ENCODE peak calls at places on chromosomes 2 and 18, in five cellular contexts. Z, E, G, A and J are unnamed samples.

GRCh38 chr2:64670047-64670446 is 16.3 kb upstream of the SERTAD2 start:
- DNase-seq in Z (no peak), E (no peak), G (no peak), A (no peak), J (no peak)

GRCh38 chr18:77059294-77059916 is 73.2 kb downstream of the MBP start:
- DNase-seq in Z (no peak), E (peak; percentile 56), G (no peak), A (peak; percentile 76), J (peak; percentile 65)

GRCh38 chr2:174485763-174486613 is 841 bp downstream of the GPR155 start:
- DNase-seq in Z (no peak), E (peak; percentile 41), G (no peak), A (peak; percentile 76), J (peak; percentile 64)

GRCh38 chr2:242011991-242012764 is 142.6 kb downstream of the RTP5 start:
- DNase-seq in Z (no peak), E (no peak), G (no peak), A (no peak), J (no peak)

GRCh38 chr18:49277395-49278036 is 182.9 kb downstream of the DYM start:
- DNase-seq in Z (no peak), E (no peak), G (no peak), A (peak; percentile 86), J (no peak)

GRCh38 chr18:73829146-73829545 is 318.5 kb downstream of the FBXO15 start:
- DNase-seq in Z (no peak), E (no peak), G (no peak), A (no peak), J (no peak)

GRCh38 chr2:207694811-207695281 is 16.6 kb upstream of the CCNYL1 start:
- DNase-seq in Z (no peak), E (no peak), G (no peak), A (peak; percentile 41), J (no peak)

GRCh38 chr18:49025767-49026500 is 75.2 kb upstream of the SMAD7 start:
- DNase-seq in Z (peak; percentile 42), E (peak; percentile 25), G (no peak), A (no peak), J (no peak)

GRCh38 chr2:98369710-98370239 is 23.5 kb downstream of the CNGA3 start:
- DNase-seq in Z (peak; percentile 22), E (no peak), G (no peak), A (no peak), J (no peak)

DNA sequence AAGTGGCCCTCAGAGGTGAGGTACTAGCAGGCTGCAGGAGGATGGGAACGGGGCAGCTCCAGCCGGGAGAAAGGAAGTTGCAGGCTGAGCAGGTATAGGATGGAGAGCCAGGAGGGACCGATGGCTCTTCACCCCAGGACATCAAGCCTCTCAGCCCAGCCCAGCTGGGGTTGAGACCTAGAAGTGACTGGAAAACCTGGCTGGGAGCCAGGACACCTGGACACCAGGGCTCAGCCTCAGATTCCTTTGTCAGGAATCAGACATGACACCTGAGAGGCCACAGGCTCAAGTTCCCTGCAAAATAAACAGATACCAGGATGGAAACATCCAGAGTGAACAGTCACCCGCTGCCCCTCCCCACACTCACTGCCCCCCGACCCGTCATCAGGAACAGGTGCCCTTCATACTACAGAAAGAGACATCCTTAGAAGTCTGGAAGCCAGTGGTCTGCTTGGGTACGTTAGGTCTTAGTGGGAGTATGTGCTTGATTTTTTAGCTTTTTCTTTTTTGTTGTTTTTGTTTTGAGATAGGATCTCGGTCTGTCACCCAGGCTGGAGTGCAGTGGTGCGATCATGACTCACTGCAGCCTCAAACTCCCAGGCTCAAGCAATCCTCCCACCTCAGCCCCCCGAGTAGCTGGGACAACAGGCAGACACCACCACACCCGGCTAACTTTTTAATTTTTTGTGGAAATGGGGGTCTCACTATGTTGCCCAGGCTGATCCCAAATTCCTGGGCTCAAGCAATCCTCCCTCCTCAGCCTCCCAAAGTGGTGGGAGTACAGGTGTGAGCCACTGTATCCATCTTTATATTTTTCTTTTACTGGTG is 95.7 kb upstream of the STPG4 start:
- DNase-seq in Z (no peak), E (no peak), G (no peak), A (no peak), J (no peak)
- H2BK120ac ChIP-seq in Z (no peak overlapping the region), E (no peak overlapping the region), G (no peak overlapping the region), A (no peak overlapping the region), J (no peak overlapping the region)

GRCh38 chr2:73212448-73213176 is 1.4 kb upstream of the SMYD5 start:
- DNase-seq in Z (peak; percentile 90), E (peak; percentile 82), G (peak; percentile 62), A (peak; percentile 87), J (peak; percentile 82)

GRCh38 chr2:73215254-73215653 is 1.2 kb downstream of the SMYD5 start:
- DNase-seq in Z (no peak), E (no peak), G (no peak), A (no peak), J (no peak)

GRCh38 chr2:73212098-73212447 is 2.0 kb upstream of the SMYD5 start:
- DNase-seq in Z (no peak), E (no peak), G (no peak), A (no peak), J (no peak)

GRCh38 chr2:73217160-73217559 is 3.1 kb downstream of the SMYD5 start:
- DNase-seq in Z (no peak), E (no peak), G (no peak), A (no peak), J (no peak)

DNA sequence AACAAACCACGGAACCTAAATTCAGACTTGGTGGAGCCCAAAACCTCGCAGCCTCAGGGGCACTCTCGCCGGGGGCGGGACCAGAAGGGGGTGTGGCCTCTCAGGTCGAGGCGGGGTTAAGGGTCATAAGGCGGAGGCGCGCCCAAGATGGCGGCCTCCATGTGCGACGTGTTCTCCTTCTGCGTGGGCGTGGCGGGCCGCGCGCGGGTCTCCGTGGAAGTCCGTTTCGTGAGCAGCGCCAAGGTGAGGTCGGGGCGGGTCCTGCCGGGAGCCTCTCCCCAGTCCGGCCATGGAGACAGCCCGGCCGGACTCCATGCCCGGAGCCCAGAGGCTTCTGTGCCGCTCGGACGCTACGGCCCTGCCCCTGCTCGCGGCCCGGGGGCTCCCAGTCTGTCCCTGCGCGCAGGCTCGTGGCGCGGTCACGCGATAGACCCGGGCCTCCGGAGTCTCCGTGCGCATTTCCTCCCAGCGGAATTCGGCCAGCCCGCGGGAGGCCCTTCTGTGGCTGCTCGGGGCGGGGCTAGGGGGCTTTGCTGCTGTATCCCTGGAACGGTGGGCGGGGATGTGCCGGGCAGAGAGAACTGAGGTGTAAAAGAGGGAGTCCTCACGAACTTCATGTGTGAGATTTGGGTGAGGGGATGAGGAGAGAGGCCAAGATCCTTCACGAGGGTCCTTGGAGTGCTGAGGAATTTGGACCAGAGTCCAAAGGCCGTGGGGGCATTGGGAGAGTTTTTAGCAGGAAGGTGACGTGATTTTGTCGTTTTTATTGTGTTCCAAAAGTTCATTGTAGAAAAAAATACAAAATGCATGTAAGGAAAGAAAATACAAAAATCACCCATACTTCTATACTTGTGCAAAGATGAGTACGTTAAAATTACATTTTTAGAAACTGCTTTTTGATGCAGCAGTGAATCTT is at the start of gene SMYD5:
- DNase-seq in Z (peak; percentile 97), E (peak; percentile 86), G (peak; percentile 78), A (peak; percentile 72), J (peak; percentile 89)
- H3K14ac ChIP-seq in Z (no peak within 1 kb of the TSS), E (peak within 1 kb of the TSS; percentile 89), G (no peak within 1 kb of the TSS), A (peak within 1 kb of the TSS; percentile 90), J (no peak within 1 kb of the TSS)

GRCh38 chr2:120064664-120065063 is 51.8 kb downstream of the EPB41L5 start:
- DNase-seq in Z (no peak), E (no peak), G (no peak), A (peak; percentile 12), J (peak; percentile 41)
- H3K27ac ChIP-seq in Z (no peak overlapping the region), E (no peak overlapping the region), G (no peak overlapping the region), A (no peak overlapping the region), J (no peak overlapping the region)

DNA sequence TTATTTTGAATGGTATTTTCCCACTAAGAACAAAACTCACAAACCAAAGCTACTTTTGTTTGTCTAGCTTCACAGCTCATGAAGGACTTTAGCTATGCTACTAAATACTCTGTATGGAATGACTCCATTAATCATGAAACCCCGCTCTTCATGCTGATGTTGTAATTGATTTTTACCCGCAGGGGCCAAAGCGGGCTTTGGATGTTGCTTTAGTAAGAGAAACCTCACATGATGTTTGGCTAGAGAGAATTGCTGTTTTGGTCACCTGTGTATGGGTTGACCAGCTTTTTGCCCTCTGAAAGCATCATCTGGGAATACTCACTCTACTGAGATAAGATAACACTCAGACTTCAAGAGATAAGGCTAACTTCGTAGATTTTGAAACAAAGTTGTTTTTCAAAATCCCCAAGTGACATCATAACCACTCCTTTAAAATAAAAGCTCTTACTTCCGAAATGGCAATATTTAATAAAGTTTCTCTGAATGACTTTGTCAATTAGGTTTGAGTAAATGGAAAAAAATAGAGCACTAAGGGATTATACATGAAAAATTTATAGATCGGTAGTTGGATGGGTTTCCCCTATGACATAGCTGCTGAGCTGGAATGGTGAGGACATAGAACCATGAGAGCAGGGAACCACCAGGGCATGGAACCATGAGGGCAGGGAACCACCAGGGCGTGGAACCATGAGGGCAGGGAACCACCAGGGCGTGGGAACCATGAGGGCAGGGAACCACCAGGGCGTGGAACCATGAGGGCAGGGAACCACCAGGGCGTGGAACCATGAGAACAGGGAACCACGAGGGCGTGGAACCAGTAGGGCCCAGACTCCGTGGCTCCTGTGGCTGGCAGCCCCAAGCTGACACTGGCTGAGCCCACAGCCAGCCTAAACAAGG is 31.9 kb downstream of the ACKR3 start:
- DNase-seq in Z (no peak), E (no peak), G (no peak), A (no peak), J (no peak)
- H2BK120ac ChIP-seq in Z (no peak overlapping the region), E (no peak overlapping the region), G (no peak overlapping the region), A (no peak overlapping the region), J (no peak overlapping the region)

DNA sequence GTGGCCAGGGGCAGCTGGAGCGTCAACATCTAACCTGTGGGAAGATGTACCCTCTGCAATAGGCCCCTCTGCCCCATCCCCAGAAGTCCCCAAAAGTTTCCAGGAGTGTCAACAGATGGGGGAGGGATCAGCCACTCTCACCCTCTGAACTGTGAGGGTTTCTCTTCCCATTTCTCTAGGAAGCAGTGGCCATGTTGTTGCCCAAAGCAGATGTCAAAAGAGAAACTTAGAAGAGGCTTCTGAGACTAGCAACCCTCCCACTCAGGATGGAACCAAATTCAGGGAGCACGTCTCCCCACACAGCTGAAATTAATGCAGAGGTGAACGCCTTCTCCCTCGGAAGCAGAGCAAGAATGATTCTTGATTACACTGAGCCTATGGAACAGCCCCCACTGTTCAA is 70.3 kb downstream of the ARL4C start:
- DNase-seq in Z (no peak), E (no peak), G (no peak), A (no peak), J (no peak)
- H3K14ac ChIP-seq in Z (no peak overlapping the region), E (no peak overlapping the region), G (no peak overlapping the region), A (peak overlapping the region; percentile 18), J (no peak overlapping the region)